ENCODE peak calls at places on chromosomes 13 and 19, in seven cellular contexts. O is T-helper 17 cell; T is activated CD4-positive, CD25-positive, alpha-beta regulatory T cell treated with anti-CD3 and anti-CD28 coated beads, Interleukin-2, amount 50 U/mL, for 72 hours; X is fibroblast of lung; E is left cardiac atrium; K is bronchial epithelial cell; Q is M059J. R is an unnamed sample.
A peak's percentile ranks its signal among the peaks of the same experiment; 100 is the strongest.

GRCh38 chr13:64534302-64534701 is 2695.8 kb downstream of the PCDH9 start:
- DNase-seq in O (no peak), T (no peak), X (no peak), E (no peak), K (no peak), Q (no peak), R (no peak)

GRCh38 chr19:5803752-5804515 is 933 bp upstream of the NRTN start:
- DNase-seq in O (peak; percentile 96), T (peak; percentile 95), X (peak; percentile 78), E (peak; percentile 89), K (peak; percentile 66), Q (peak; percentile 80), R (peak; percentile 95)

GRCh38 chr19:40982594-40983101 is 8.4 kb upstream of the CYP2B6 start:
- DNase-seq in O (no peak), T (no peak), X (peak; percentile 1), E (no peak), K (peak; percentile 14), Q (peak; percentile 26), R (peak; percentile 18)

GRCh38 chr19:18473003-18473705 is 35.2 kb upstream of the ISYNA1 start:
- DNase-seq in O (no peak), T (no peak), X (no peak), E (no peak), K (no peak), Q (no peak), R (no peak)

GRCh38 chr19:56839665-56840451 is 668 bp downstream of the PEG3 start:
- DNase-seq in O (no peak), T (no peak), X (peak; percentile 91), E (peak; percentile 97), K (peak; percentile 41), Q (peak; percentile 94), R (peak; percentile 94)

GRCh38 chr19:35000647-35001501 is 751 bp downstream of the GRAMD1A start:
- DNase-seq in O (no peak), T (peak; percentile 54), X (peak; percentile 45), E (no peak), K (peak; percentile 40), Q (peak; percentile 46), R (peak; percentile 59)

GRCh38 chr13:66992683-66993082 is 237.5 kb downstream of the PCDH9 start:
- DNase-seq in O (no peak), T (no peak), X (peak; percentile 31), E (no peak), K (no peak), Q (no peak), R (no peak)

GRCh38 chr19:5718579-5719273 is 1.2 kb downstream of the LONP1 start:
- DNase-seq in O (no peak), T (no peak), X (peak; percentile 92), E (no peak), K (peak; percentile 78), Q (peak; percentile 81), R (peak; percentile 70)

GRCh38 chr19:14525729-14526128 is 3.7 kb upstream of the TECR start:
- DNase-seq in O (no peak), T (no peak), X (no peak), E (no peak), K (peak; percentile 99), Q (no peak), R (no peak)

GRCh38 chr13:45473627-45474026 is 8.9 kb downstream of the COG3 start:
- DNase-seq in O (no peak), T (no peak), X (no peak), E (no peak), K (no peak), Q (no peak), R (no peak)

GRCh38 chr13:108962652-108963051 is 333.2 kb downstream of the MYO16 start:
- DNase-seq in O (no peak), T (no peak), X (peak; percentile 28), E (no peak), K (no peak), Q (no peak), R (no peak)

GRCh38 chr13:77026255-77026782 is 640 bp downstream of the FBXL3 start:
- DNase-seq in O (peak; percentile 63), T (peak; percentile 74), X (peak; percentile 62), E (peak; percentile 86), K (peak; percentile 61), Q (peak; percentile 58), R (peak; percentile 73)

GRCh38 chr19:32666084-32666483 is 8.9 kb downstream of the ANKRD27 start:
- DNase-seq in O (no peak), T (no peak), X (no peak), E (no peak), K (no peak), Q (no peak), R (no peak)

R was measured in astrocyte of the hippocampus.